ENCODE peak calls at places on chromosomes 6 and 20, in four cellular contexts. B, V, A and X are unnamed samples.

GRCh38 chr6:17768881-17769280 is 62.2 kb upstream of the NUP153 start:
- DNase-seq in A (no peak), V (no peak), B (no peak), X (no peak)

GRCh38 chr6:162778603-162779002 is 50.8 kb downstream of the PACRG start:
- DNase-seq in A (no peak), B (no peak), V (no peak), X (no peak)

GRCh38 chr20:32018269-32019155 is 8.3 kb downstream of the CCM2L start:
- DNase-seq in B (peak), A (peak), V (peak), X (no peak)

GRCh38 chr6:148557796-148558457 is 188.9 kb upstream of the UST start:
- DNase-seq in B (no peak), A (no peak), V (no peak), X (no peak)

GRCh38 chr6:93412452-93412851 is 6.9 kb downstream of the EPHA7 start:
- DNase-seq in A (no peak), V (no peak), B (no peak), X (no peak)

GRCh38 chr6:73878403-73878802 is 182.4 kb downstream of the CD109 start:
- DNase-seq in V (no peak), A (no peak), B (no peak), X (no peak)

GRCh38 chr6:16392010-16392409 is 153.6 kb downstream of the GMPR start:
- DNase-seq in V (no peak), A (no peak), B (no peak), X (no peak)

GRCh38 chr20:60469829-60470228 is 511.6 kb downstream of the CDH26 start:
- DNase-seq in V (peak), B (no peak), A (no peak), X (no peak)

GRCh38 chr20:63328026-63328700 is 33.0 kb downstream of the CHRNA4 start:
- DNase-seq in A (no peak), V (no peak), B (no peak), X (no peak)

GRCh38 chr6:143293526-143293925 is 157.0 kb downstream of the ADAT2 start:
- DNase-seq in B (no peak), V (no peak), A (no peak), X (no peak)

GRCh38 chr6:129929433-129929832 is 68.3 kb upstream of the TMEM244 start:
- DNase-seq in B (no peak), A (no peak), V (no peak), X (peak)

GRCh38 chr6:45775026-45775697 is 240.5 kb downstream of the CLIC5 start:
- DNase-seq in V (no peak), B (no peak), A (no peak), X (no peak)

GRCh38 chr6:138454976-138455706 is 44.2 kb downstream of the NHSL1 start:
- DNase-seq in V (no peak), B (no peak), A (no peak), X (no peak)

GRCh38 chr6:131381694-131382093 is 191.3 kb upstream of the ARG1 start:
- DNase-seq in V (no peak), B (no peak), A (no peak), X (no peak)

GRCh38 chr20:58075980-58076749 is 152.3 kb downstream of the ANKRD60 start:
- DNase-seq in V (no peak), A (peak), B (no peak), X (no peak)

GRCh38 chr20:33753763-33754162 is 22.0 kb downstream of the ZNF341 start:
- DNase-seq in B (no peak), A (no peak), V (no peak), X (peak)

GRCh38 chr6:134630468-134631180 is 312.7 kb upstream of the SGK1 start:
- DNase-seq in V (no peak), A (no peak), B (no peak), X (no peak)

GRCh38 chr6:82951935-82952334 is 113.7 kb downstream of the UBE3D start:
- DNase-seq in V (no peak), A (no peak), B (no peak), X (no peak)

GRCh38 chr20:54078296-54078695 is 7.9 kb upstream of the BCAS1 start:
- DNase-seq in V (no peak), B (no peak), A (no peak), X (no peak)

GRCh38 chr6:100504786-100505737 is 40.3 kb upstream of the SIM1 start:
- DNase-seq in V (no peak), A (no peak), B (no peak), X (peak)

GRCh38 chr6:101840100-101840499 is 446.6 kb downstream of the GRIK2 start:
- DNase-seq in A (no peak), V (no peak), B (no peak), X (no peak)

GRCh38 chr6:101847690-101848089 is 454.2 kb downstream of the GRIK2 start:
- DNase-seq in V (peak), B (no peak), A (peak), X (no peak)

GRCh38 chr6:101845621-101846020 is 452.1 kb downstream of the GRIK2 start:
- DNase-seq in B (no peak), A (no peak), V (no peak), X (no peak)

GRCh38 chr6:101845172-101845571 is 451.7 kb downstream of the GRIK2 start:
- DNase-seq in B (no peak), V (no peak), A (no peak), X (no peak)
- H4K91ac ChIP-seq in B (no peak), V (no peak), A (no peak), X (no peak)

DNA sequence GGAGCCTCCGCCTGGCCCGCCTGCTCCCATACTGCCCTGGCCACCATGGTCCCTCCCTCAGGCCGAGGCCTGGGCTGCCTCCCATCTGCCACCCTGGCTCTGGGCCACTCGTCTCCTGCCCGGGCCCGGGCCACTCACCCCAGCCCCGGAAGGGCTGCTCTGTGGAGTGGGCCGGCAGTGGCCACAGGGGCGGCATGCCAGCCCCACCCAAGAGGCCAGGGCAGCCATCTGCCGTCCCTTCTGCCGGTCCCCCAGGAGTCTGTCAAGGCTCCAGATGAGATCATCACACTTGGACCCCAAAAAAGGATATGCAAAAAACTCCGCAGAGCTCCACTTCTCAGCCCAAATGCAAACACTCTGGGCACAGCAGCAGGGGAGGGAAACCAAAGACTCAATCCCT is 23.8 kb upstream of the TLDC2 start:
- DNase-seq in B (no peak), A (no peak), V (no peak), X (no peak)
- H4K91ac ChIP-seq in B (no peak), A (no peak), V (no peak), X (no peak)

DNA sequence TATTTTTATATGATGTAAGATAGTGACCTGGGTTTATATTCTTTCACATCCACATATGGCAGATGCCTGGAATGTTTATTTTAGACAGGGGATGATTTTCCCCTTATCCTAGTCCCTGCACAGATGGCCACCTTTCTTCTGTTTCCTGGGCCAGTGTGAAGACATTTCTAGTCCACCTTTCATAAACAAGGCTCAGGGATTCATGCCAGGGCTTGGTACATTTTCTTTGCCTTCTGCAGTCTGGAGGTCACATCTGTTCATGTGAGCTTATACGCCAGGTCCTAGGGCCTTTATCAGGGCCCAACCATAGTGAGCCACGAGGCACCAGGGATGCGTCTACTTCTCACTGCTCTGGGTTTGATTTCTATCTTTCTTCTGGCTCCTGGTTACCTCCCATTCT is 38.0 kb upstream of the ERVFRD-1 start:
- DNase-seq in A (no peak), V (no peak), B (no peak), X (no peak)
- H4K91ac ChIP-seq in A (no peak), V (no peak), B (no peak), X (no peak)

DNA sequence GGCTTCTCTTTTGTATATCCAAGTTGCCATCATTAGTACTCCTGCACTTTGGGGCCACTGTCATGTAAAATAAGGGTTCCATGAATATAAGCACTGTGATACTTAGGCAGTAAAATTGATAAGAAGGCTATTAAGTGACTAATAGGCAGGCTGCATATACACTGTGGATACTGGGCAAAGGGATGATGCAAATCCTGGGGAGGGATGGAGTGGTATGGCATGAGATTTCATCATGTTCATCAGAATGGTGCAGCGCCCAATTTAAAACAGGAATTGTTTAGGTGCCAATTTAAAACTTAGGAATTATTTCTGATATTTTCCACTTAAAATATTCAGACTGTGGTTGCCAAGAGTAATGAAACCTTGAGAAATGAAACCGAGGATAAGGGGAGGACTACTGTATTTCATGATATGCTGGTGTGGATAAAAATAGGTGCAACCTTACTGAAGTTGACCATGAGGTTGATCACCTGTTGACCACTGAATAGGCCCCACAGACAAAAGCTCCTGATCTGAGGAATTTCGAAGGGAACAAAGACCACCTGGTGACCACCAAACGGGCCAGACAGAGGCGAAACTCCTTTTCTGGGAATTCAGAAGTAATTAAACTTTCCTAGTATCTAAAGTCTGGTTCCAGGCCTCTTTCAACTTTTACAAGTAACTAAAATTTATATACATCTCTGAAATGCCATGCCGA is 4.9 kb upstream of the TRIM39 start:
- DNase-seq in V (no peak), A (no peak), B (no peak), X (peak)
- H4K91ac ChIP-seq in V (no peak), A (peak), B (no peak), X (no peak)